ENCODE peak calls at places on chromosome 12, in six cellular contexts. One of them, this sample, is unnamed.

GRCh38 chr12:17588968-17589367 is 501.0 kb downstream of the RERGL start:
- DNase-seq in Caco-2: peak
- DNase-seq in dorsolateral prefrontal cortex: no peak
- DNase-seq in heart right ventricle: no peak
- DNase-seq in WERI-Rb-1: peak
- DNase-seq in kidney: no peak
- DNase-seq in this sample: no peak

GRCh38 chr12:43370299-43370698 is 181.7 kb downstream of the ADAMTS20 start:
- DNase-seq in kidney: no peak
- DNase-seq in dorsolateral prefrontal cortex: no peak
- DNase-seq in heart right ventricle: no peak
- DNase-seq in Caco-2: no peak
- DNase-seq in WERI-Rb-1: no peak
- DNase-seq in this sample: no peak

GRCh38 chr12:59629890-59630289 is 34.1 kb downstream of the SLC16A7 start:
- DNase-seq in heart right ventricle: no peak
- DNase-seq in kidney: no peak
- DNase-seq in WERI-Rb-1: no peak
- DNase-seq in Caco-2: no peak
- DNase-seq in dorsolateral prefrontal cortex: no peak
- DNase-seq in this sample: no peak

GRCh38 chr12:116882742-116883141 is 1.5 kb upstream of the HRK start:
- DNase-seq in Caco-2: no peak
- DNase-seq in WERI-Rb-1: no peak
- DNase-seq in kidney: no peak
- DNase-seq in heart right ventricle: no peak
- DNase-seq in dorsolateral prefrontal cortex: no peak
- DNase-seq in this sample: no peak

GRCh38 chr12:51951843-51952722 is 584 bp downstream of the ACVR1B start:
- DNase-seq in heart right ventricle: peak
- DNase-seq in WERI-Rb-1: peak
- DNase-seq in Caco-2: no peak
- DNase-seq in kidney: peak
- DNase-seq in dorsolateral prefrontal cortex: no peak
- DNase-seq in this sample: no peak

GRCh38 chr12:95970905-95971304 is 25.2 kb downstream of the HAL start:
- DNase-seq in WERI-Rb-1: no peak
- DNase-seq in kidney: no peak
- DNase-seq in Caco-2: no peak
- DNase-seq in heart right ventricle: no peak
- DNase-seq in dorsolateral prefrontal cortex: no peak
- DNase-seq in this sample: no peak

GRCh38 chr12:88185988-88186387 is 43.9 kb downstream of the TMTC3 start:
- DNase-seq in WERI-Rb-1: no peak
- DNase-seq in dorsolateral prefrontal cortex: no peak
- DNase-seq in heart right ventricle: no peak
- DNase-seq in kidney: no peak
- DNase-seq in Caco-2: peak
- DNase-seq in this sample: peak

GRCh38 chr12:62714409-62715075 is 220.4 kb downstream of the PPM1H start:
- DNase-seq in WERI-Rb-1: no peak
- DNase-seq in dorsolateral prefrontal cortex: no peak
- DNase-seq in Caco-2: no peak
- DNase-seq in heart right ventricle: peak
- DNase-seq in kidney: peak
- DNase-seq in this sample: no peak

GRCh38 chr12:77686760-77687159 is 143.9 kb upstream of the NAV3 start:
- DNase-seq in heart right ventricle: no peak
- DNase-seq in WERI-Rb-1: no peak
- DNase-seq in dorsolateral prefrontal cortex: no peak
- DNase-seq in kidney: no peak
- DNase-seq in Caco-2: no peak
- DNase-seq in this sample: no peak

GRCh38 chr12:51124504-51124903 is 41.1 kb upstream of the CSRNP2 start:
- DNase-seq in heart right ventricle: no peak
- DNase-seq in kidney: peak
- DNase-seq in WERI-Rb-1: no peak
- DNase-seq in Caco-2: no peak
- DNase-seq in dorsolateral prefrontal cortex: no peak
- DNase-seq in this sample: no peak

GRCh38 chr12:268483-268840 is 5.8 kb upstream of the SLC6A13 start:
- DNase-seq in dorsolateral prefrontal cortex: no peak
- DNase-seq in WERI-Rb-1: no peak
- DNase-seq in Caco-2: no peak
- DNase-seq in kidney: no peak
- DNase-seq in heart right ventricle: no peak
- DNase-seq in this sample: no peak

GRCh38 chr12:30047499-30048262 is 263.9 kb upstream of the TMTC1 start:
- DNase-seq in dorsolateral prefrontal cortex: no peak
- DNase-seq in Caco-2: no peak
- DNase-seq in heart right ventricle: no peak
- DNase-seq in kidney: no peak
- DNase-seq in WERI-Rb-1: no peak
- DNase-seq in this sample: no peak
- H3K4me3 ChIP-seq in dorsolateral prefrontal cortex: no peak
- H3K4me3 ChIP-seq in Caco-2: no peak
- H3K4me3 ChIP-seq in heart right ventricle: no peak
- H3K4me3 ChIP-seq in kidney: no peak
- H3K4me3 ChIP-seq in WERI-Rb-1: no peak
- H3K4me3 ChIP-seq in this sample: no peak

GRCh38 chr12:28144059-28144458 is 46.2 kb upstream of the CCDC91 start:
- DNase-seq in WERI-Rb-1: no peak
- DNase-seq in heart right ventricle: no peak
- DNase-seq in dorsolateral prefrontal cortex: no peak
- DNase-seq in kidney: no peak
- DNase-seq in Caco-2: no peak
- DNase-seq in this sample: no peak

GRCh38 chr12:28145211-28145610 is 45.0 kb upstream of the CCDC91 start:
- DNase-seq in WERI-Rb-1: no peak
- DNase-seq in Caco-2: no peak
- DNase-seq in kidney: no peak
- DNase-seq in dorsolateral prefrontal cortex: no peak
- DNase-seq in heart right ventricle: no peak
- DNase-seq in this sample: no peak

GRCh38 chr12:28144532-28144931 is 45.7 kb upstream of the CCDC91 start:
- DNase-seq in WERI-Rb-1: no peak
- DNase-seq in dorsolateral prefrontal cortex: no peak
- DNase-seq in Caco-2: no peak
- DNase-seq in kidney: no peak
- DNase-seq in heart right ventricle: no peak
- DNase-seq in this sample: no peak

GRCh38 chr12:28149279-28149678 is 41.0 kb upstream of the CCDC91 start:
- DNase-seq in Caco-2: no peak
- DNase-seq in kidney: no peak
- DNase-seq in dorsolateral prefrontal cortex: no peak
- DNase-seq in WERI-Rb-1: no peak
- DNase-seq in heart right ventricle: no peak
- DNase-seq in this sample: no peak
- TF ChIP-seq CTCF in Caco-2: no peak
- TF ChIP-seq CTCF in kidney: no peak
- TF ChIP-seq CTCF in dorsolateral prefrontal cortex: no peak
- TF ChIP-seq CTCF in WERI-Rb-1: no peak
- TF ChIP-seq CTCF in heart right ventricle: no peak
- TF ChIP-seq CTCF in this sample: no peak

GRCh38 chr12:57215668-57216013 is 953 bp upstream of the NXPH4 start:
- DNase-seq in heart right ventricle: no peak
- DNase-seq in kidney: no peak
- DNase-seq in Caco-2: no peak
- DNase-seq in dorsolateral prefrontal cortex: no peak
- DNase-seq in WERI-Rb-1: peak
- DNase-seq in this sample: no peak
- H3K4me3 ChIP-seq in heart right ventricle: no peak
- H3K4me3 ChIP-seq in kidney: no peak
- H3K4me3 ChIP-seq in Caco-2: peak
- H3K4me3 ChIP-seq in dorsolateral prefrontal cortex: no peak
- H3K4me3 ChIP-seq in WERI-Rb-1: no peak
- H3K4me3 ChIP-seq in this sample: no peak

GRCh38 chr12:124049451-124050094 is 76.6 kb downstream of the ZNF664 start:
- DNase-seq in Caco-2: no peak
- DNase-seq in dorsolateral prefrontal cortex: no peak
- DNase-seq in heart right ventricle: no peak
- DNase-seq in kidney: no peak
- DNase-seq in WERI-Rb-1: no peak
- DNase-seq in this sample: peak

GRCh38 chr12:124055066-124055465 is 82.1 kb downstream of the ZNF664 start:
- DNase-seq in Caco-2: no peak
- DNase-seq in dorsolateral prefrontal cortex: no peak
- DNase-seq in kidney: no peak
- DNase-seq in WERI-Rb-1: no peak
- DNase-seq in heart right ventricle: no peak
- DNase-seq in this sample: no peak

GRCh38 chr12:124059752-124060151 is 86.7 kb downstream of the ZNF664 start:
- DNase-seq in heart right ventricle: no peak
- DNase-seq in dorsolateral prefrontal cortex: no peak
- DNase-seq in WERI-Rb-1: no peak
- DNase-seq in kidney: no peak
- DNase-seq in Caco-2: no peak
- DNase-seq in this sample: no peak

GRCh38 chr12:124057691-124058090 is 84.7 kb downstream of the ZNF664 start:
- DNase-seq in heart right ventricle: no peak
- DNase-seq in WERI-Rb-1: no peak
- DNase-seq in Caco-2: no peak
- DNase-seq in kidney: no peak
- DNase-seq in dorsolateral prefrontal cortex: no peak
- DNase-seq in this sample: no peak

DNA sequence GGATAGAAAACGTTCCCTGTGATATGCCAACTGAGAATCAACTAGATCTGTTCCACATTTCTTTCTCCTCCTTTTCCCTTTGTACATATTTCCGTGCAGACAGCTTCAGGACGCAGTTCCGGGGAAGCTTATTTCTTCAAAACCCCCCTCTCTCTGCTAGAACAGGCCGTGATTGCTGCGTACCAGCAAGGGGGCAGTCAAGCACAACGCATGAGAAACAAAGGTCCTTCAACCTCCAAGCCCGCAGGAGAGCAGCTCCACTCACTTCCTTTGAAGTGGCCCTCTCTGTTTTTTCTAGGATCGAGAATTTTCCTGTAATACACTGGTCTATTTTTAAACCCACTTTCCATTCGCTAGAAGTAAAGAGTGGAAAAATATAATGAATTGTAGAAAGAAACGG is 80.8 kb downstream of the ZNF664 start:
- DNase-seq in kidney: no peak
- DNase-seq in Caco-2: peak
- DNase-seq in heart right ventricle: peak
- DNase-seq in WERI-Rb-1: peak
- DNase-seq in dorsolateral prefrontal cortex: peak
- DNase-seq in this sample: no peak
- TF ChIP-seq CTCF in kidney: peak
- TF ChIP-seq CTCF in Caco-2: peak
- TF ChIP-seq CTCF in heart right ventricle: peak
- TF ChIP-seq CTCF in WERI-Rb-1: peak
- TF ChIP-seq CTCF in dorsolateral prefrontal cortex: peak
- TF ChIP-seq CTCF in this sample: peak

This sample was measured in LNCaP clone FGC.